ENCODE peak calls at places on chromosomes 13 and 19, in ten cellular contexts. C is tibial artery, Y is ovary, D is kidney epithelial cell, O is thoracic aorta, Q is GM06990, S is astrocyte, L is choroid plexus epithelial cell, N is neural progenitor cell, G is GM12865. J is an unnamed sample.
A peak's percentile ranks its signal among the peaks of the same experiment; 100 is the strongest.

GRCh38 chr13:73325351-73326214 is 266.8 kb downstream of the KLF5 start:
- DNase-seq in O (no peak), S (peak; percentile 42), C (no peak), Q (no peak), D (no peak), Y (no peak), N (no peak), G (no peak), L (peak; percentile 30), J (no peak)

GRCh38 chr13:40440990-40441820 is 225.2 kb downstream of the FOXO1 start:
- DNase-seq in S (peak; percentile 29), Y (peak; percentile 73), N (no peak), L (peak; percentile 30), O (peak; percentile 38), Q (no peak), G (no peak), D (no peak), C (peak; percentile 87), J (no peak)

GRCh38 chr19:37979547-37980082 is 72.6 kb downstream of the SIPA1L3 start:
- DNase-seq in N (no peak), D (no peak), L (no peak), Q (peak; percentile 81), S (peak; percentile 59), G (peak; percentile 88), O (no peak), C (no peak), Y (no peak), J (no peak)

GRCh38 chr13:27524981-27525975 is 74.9 kb upstream of the MTIF3 start:
- DNase-seq in O (no peak), N (no peak), D (no peak), C (no peak), G (no peak), Q (no peak), Y (no peak), L (no peak), S (no peak), J (no peak)

GRCh38 chr13:23432589-23432988 is 913 bp downstream of the SACS start:
- DNase-seq in Y (no peak), L (no peak), N (peak; percentile 41), O (no peak), C (no peak), Q (no peak), D (no peak), G (no peak), S (no peak), J (no peak)

GRCh38 chr13:30346159-30346788 is 38.9 kb upstream of the KATNAL1 start:
- DNase-seq in L (no peak), Y (no peak), S (no peak), N (no peak), G (peak; percentile 79), D (no peak), Q (peak; percentile 37), C (no peak), O (no peak), J (peak; percentile 56)

GRCh38 chr19:9645466-9645865 is 24.4 kb upstream of the ZNF561 start:
- DNase-seq in S (no peak), Y (no peak), G (no peak), O (no peak), Q (no peak), L (peak; percentile 4), C (no peak), N (no peak), D (no peak), J (no peak)

GRCh38 chr13:31930901-31931522 is 100.6 kb upstream of the FRY start:
- DNase-seq in Y (no peak), S (peak; percentile 5), Q (peak; percentile 23), N (peak; percentile 29), D (no peak), O (no peak), C (no peak), G (peak; percentile 72), L (peak; percentile 21), J (no peak)

GRCh38 chr13:102679449-102680132 is 15.3 kb downstream of the METTL21C start:
- DNase-seq in G (no peak), L (no peak), Y (no peak), Q (no peak), N (no peak), O (no peak), C (no peak), S (no peak), D (no peak), J (no peak)
- TF ChIP-seq CTCF in G (no peak), L (no peak), Y (no peak), Q (no peak), N (no peak), O (no peak), C (no peak), S (no peak), D (no peak), J (no peak)

DNA sequence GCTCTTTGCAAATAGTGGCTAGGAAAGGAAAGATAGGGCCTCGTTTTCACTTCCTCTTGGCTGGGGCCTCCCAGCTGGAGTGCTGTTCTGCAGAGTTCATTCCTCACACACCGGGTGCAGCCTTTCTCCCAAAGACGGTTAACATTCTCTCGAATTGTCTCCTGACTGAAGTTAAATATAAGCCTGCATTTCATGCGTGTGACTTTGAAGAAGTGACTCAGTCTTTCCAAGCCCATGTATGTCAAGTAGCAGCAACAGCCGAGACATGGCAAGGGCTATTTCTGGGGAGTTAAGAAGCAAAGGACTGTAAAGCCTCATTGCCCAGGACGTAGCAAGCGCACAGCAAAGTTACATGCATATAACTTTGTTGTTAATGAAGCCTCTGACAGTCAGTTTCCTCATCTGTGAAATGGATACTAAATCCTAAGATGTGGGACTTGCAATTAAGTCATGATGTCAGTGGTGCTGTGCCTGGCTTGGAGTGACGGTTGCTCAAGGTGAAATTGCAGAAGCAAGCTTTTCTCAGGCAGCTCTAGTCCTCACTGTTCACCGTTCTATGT is 502.4 kb downstream of the MYO16 start:
- DNase-seq in L (peak; percentile 91), O (no peak), Q (no peak), S (peak; percentile 14), G (peak; percentile 31), C (no peak), N (no peak), Y (no peak), D (no peak), J (no peak)
- H3K4me3 ChIP-seq in L (no peak overlapping the region), O (no peak overlapping the region), Q (no peak overlapping the region), S (no peak overlapping the region), G (no peak overlapping the region), C (no peak overlapping the region), N (no peak overlapping the region), Y (no peak overlapping the region), D (no peak overlapping the region), J (no peak overlapping the region)

GRCh38 chr19:19662344-19662743 is 1.1 kb downstream of the ATP13A1 start:
- DNase-seq in L (no peak), Y (no peak), D (no peak), Q (no peak), O (no peak), C (no peak), N (no peak), S (no peak), G (peak; percentile 46), J (no peak)

GRCh38 chr19:19661141-19661674 is 2.3 kb downstream of the ATP13A1 start:
- DNase-seq in L (no peak), O (no peak), S (no peak), N (peak; percentile 19), D (no peak), Q (no peak), C (no peak), Y (no peak), G (no peak), J (no peak)

GRCh38 chr19:19662866-19663291 is 597 bp downstream of the ATP13A1 start:
- DNase-seq in L (no peak), N (no peak), S (no peak), Y (no peak), D (no peak), C (no peak), O (no peak), Q (no peak), G (no peak), J (no peak)

GRCh38 chr19:19661675-19662251 is 1.7 kb downstream of the ATP13A1 start:
- DNase-seq in S (no peak), C (no peak), N (peak; percentile 87), Y (no peak), Q (peak; percentile 78), D (no peak), L (no peak), O (no peak), G (peak; percentile 97), J (no peak)

DNA sequence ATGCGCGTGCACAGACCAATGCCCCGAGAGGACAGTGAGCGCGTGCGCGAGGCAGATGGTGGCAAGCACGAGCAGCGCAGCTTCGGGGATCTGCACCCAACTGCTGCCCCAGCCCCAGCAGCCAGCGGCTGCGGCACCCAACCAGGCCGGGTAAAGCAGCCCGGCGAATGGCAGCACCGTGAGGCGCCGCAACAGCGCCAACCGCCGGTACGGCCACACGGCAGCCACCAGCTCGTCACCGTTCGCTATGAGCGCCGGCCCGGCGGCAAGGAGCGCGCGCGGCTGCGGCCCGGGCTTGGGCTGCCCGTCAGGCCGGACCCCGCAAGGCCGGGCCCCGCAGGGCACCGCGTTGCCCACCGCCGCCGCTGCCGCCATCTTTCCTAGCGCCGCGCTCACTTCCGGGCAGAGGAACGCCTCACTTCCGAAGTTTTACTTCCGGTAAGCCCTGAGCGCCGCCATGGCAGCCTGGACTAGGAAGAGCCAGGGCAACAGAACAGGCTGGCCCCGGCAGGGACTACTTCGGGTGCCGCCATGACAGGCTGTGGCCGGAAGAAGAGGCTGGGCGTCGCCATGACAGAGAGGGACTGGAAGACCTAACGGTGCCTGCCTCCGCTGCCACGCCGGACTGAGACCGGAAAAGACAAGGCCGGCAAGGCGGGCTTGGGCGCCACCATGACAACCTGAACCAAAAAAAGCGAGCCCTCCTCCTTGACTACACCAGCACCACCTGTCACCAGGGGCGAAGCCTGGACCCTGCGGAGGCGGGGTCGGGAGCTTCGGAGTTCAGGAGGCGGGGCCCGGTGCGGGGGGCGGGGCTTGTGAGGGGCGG is at the start of gene ATP13A1:
- DNase-seq in C (peak; percentile 98), L (peak; percentile 98), N (peak; percentile 97), S (peak; percentile 97), Q (peak; percentile 96), G (peak; percentile 99), O (peak; percentile 90), Y (peak; percentile 94), D (peak; percentile 86), J (peak; percentile 91)
- TF ChIP-seq CTCF in C (no peak), L (peak; percentile 16), N (peak; percentile 38), S (no peak), Q (no peak), G (peak; percentile 27), O (peak; percentile 12), Y (no peak), D (no peak), J (peak; percentile 34)

GRCh38 chr19:19470579-19470978 is 44.8 kb downstream of the TSSK6 start:
- DNase-seq in N (no peak), D (no peak), Y (no peak), C (no peak), S (no peak), O (no peak), G (no peak), Q (no peak), L (no peak), J (no peak)

GRCh38 chr19:19471682-19472081 is 43.7 kb downstream of the TSSK6 start:
- DNase-seq in Y (no peak), S (no peak), Q (no peak), C (no peak), L (no peak), D (no peak), G (peak; percentile 48), O (no peak), N (no peak), J (no peak)

GRCh38 chr19:19475845-19476828 is 39.2 kb downstream of the TSSK6 start:
- DNase-seq in D (no peak), O (no peak), Y (no peak), N (peak; percentile 60), Q (no peak), L (peak; percentile 61), S (no peak), G (no peak), C (no peak), J (no peak)

GRCh38 chr19:19477705-19478383 is 37.5 kb downstream of the TSSK6 start:
- DNase-seq in S (no peak), G (no peak), Q (no peak), C (no peak), N (no peak), O (no peak), D (no peak), Y (no peak), L (no peak), J (no peak)

DNA sequence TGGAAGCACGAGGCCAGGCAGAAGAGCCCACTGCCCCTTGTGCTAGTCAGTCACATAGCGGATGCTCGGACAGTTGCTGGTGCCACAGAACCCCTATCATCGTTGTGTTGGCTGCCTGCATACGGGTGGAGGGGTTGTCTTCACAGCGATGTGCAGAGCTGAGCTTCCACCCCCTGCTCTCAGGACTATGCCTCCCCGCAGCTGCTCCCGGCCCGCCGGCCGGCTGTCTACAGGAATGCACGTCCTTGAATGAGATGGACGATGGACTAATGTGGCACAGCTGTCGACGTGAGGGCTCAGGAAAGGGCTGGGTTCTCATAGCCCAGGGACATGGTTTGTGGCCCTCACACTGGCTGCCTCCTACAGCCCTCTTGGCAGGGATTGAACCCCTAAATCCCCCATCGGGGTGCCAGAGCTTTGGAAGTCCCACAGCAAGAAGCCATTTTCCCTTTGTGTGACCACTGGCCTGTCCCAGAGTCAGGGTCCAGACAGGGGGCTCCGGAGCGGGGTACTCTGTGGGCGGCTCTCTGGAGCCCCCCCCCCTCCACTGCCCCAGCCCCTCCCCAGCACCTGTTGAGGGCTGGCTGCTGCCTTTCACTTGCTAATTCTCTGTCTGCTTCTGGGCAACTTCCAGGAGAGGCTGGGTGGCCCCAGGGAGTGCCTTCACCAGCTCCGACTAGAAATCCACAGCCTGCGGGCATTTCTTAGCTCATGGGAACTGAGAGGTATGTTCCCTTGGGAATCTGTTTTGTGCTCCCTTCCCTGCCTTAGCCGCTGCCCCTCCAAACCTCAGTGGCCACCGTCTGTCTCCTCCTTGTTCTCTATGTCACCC is 40.2 kb downstream of the TSSK6 start:
- DNase-seq in D (no peak), L (no peak), Y (no peak), G (no peak), S (no peak), Q (no peak), C (no peak), O (no peak), N (peak; percentile 49), J (no peak)
- H3K4me3 ChIP-seq in D (no peak overlapping the region), L (no peak overlapping the region), Y (no peak overlapping the region), G (no peak overlapping the region), S (no peak overlapping the region), Q (no peak overlapping the region), C (no peak overlapping the region), O (no peak overlapping the region), N (no peak overlapping the region), J (no peak overlapping the region)